ENCODE peak calls at places on chromosome 3, in eight cellular contexts. M is AG04450, Q is cardiac muscle cell, D is IMR-90, X is spleen, Z is body of pancreas, T is fibroblast of lung, F is heart right ventricle. U is an unnamed sample. For H3K9me3, the result is how much of the 10 kb centered on the place peaks cover.

GRCh38 chr3:72993391-72993790 is 3.2 kb upstream of the PPP4R2 start:
- DNase-seq in Z (no peak), M (no peak), X (no peak), T (no peak), D (no peak), F (no peak), Q (no peak), U (no peak)

GRCh38 chr3:134357914-134358811 is 16.1 kb downstream of the AMOTL2 start:
- DNase-seq in M (peak), T (peak), D (peak), Z (peak), F (no peak), X (peak), Q (peak), U (no peak)

GRCh38 chr3:167166594-167167253 is 213.4 kb downstream of the ZBBX start:
- DNase-seq in Z (peak), X (no peak), T (peak), M (no peak), Q (no peak), F (peak), D (no peak), U (no peak)

GRCh38 chr3:157442729-157443128 is 6.1 kb downstream of the PTX3 start:
- DNase-seq in D (peak), T (peak), F (no peak), M (no peak), X (no peak), Q (peak), Z (peak), U (no peak)

GRCh38 chr3:153783106-153783505 is 338.1 kb upstream of the ARHGEF26 start:
- DNase-seq in F (no peak), T (no peak), M (no peak), Q (peak), X (no peak), D (no peak), Z (no peak), U (no peak)

GRCh38 chr3:178583963-178584575 is 47.8 kb downstream of the KCNMB2 start:
- DNase-seq in T (no peak), M (no peak), X (no peak), F (no peak), D (no peak), Q (no peak), Z (no peak), U (no peak)

GRCh38 chr3:4979401-4980228 is at the start of gene BHLHE40:
- DNase-seq in F (no peak), Z (peak), Q (peak), T (no peak), M (no peak), D (no peak), X (peak), U (peak)

GRCh38 chr3:8319935-8320634 is 181.5 kb upstream of the LMCD1 start:
- DNase-seq in T (peak), Q (peak), Z (no peak), F (no peak), X (no peak), D (peak), M (peak), U (no peak)

GRCh38 chr3:194974468-194975135 is 288.9 kb downstream of the FAM43A start:
- DNase-seq in M (no peak), Q (no peak), T (no peak), Z (no peak), X (no peak), F (no peak), D (no peak), U (no peak)

GRCh38 chr3:112228786-112229185 is 65.2 kb downstream of the SLC9C1 start:
- DNase-seq in M (no peak), Q (no peak), F (no peak), Z (no peak), X (no peak), D (no peak), T (no peak), U (no peak)
- H3K9me3 ChIP-seq in M (under half), Q (under half), F (under half), Z (under half), X (under half), D (under half), T (under half), U (under half)

DNA sequence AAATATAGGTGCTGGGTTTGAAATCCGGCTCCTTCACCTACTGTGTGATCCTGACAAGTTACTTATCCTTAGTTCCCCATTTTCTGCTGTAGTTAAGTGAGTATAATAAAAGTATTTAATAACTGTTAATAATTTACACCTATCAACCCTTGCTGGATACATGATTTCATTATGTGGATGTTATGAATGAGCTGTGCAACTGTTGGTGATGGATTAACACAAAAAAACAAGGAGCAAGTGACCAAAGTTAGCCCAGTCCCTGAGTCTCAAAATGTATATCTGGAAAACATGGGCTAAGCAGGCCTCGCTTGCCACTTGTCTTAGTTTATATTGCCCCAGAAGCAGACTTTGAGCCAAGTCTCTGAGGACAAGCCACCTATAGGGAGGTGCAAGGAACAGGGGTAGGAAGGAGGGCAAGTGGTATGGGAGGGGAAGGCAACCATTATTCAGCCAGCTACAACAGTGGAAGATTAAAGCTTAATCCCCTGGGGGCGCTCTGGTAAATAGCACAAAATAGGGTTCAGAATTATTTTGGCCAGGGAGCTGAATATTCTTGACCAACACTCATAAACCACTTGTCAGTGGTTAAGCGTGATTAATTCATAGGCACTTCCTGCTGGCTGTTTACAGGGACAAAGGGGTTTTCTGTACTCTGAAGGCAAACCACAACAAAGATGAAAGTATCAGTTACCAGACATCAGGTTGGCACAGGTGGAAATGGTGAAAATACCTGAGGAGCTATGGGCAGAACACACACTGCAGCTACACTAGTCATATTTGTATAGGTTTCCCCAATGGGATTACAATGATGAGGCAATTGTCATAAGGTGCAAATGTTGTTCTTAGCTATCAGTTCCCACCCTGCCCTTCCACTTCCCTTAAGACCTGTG is 76.2 kb downstream of the TRIM42 start:
- DNase-seq in Q (no peak), F (no peak), M (no peak), T (peak), X (no peak), D (no peak), Z (no peak), U (no peak)
- TF ChIP-seq CTCF in Q (no peak), F (no peak), M (no peak), T (no peak), X (no peak), D (no peak), Z (no peak), U (no peak)

GRCh38 chr3:173938159-173938558 is 540.6 kb downstream of the NLGN1 start:
- DNase-seq in M (no peak), D (peak), T (peak), X (no peak), F (no peak), Q (peak), Z (no peak), U (no peak)

GRCh38 chr3:173930251-173930650 is 532.7 kb downstream of the NLGN1 start:
- DNase-seq in F (no peak), X (no peak), Z (no peak), M (no peak), T (no peak), D (no peak), Q (no peak), U (no peak)

GRCh38 chr3:173932624-173933023 is 535.1 kb downstream of the NLGN1 start:
- DNase-seq in X (no peak), Q (peak), M (no peak), Z (no peak), T (peak), D (peak), F (no peak), U (no peak)

DNA sequence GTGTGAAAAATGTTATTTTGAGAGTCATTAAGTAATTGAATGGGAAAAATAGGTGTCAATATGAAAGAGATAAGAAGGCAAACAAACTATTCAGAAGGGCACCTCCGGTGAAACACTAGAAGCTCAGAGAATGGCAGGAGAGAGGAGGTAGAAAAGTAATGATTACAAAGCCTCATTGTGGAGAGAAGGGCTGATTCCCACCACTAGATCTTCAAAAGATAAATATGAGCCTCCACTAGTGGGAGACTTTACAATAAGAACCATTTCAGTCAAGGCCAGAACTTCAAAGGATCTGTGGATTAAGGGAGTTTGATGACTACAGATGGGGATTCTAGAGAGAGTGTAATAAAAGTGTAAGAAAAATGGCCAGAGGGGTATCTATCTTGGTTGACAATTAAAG is 535.6 kb downstream of the NLGN1 start:
- DNase-seq in M (no peak), X (no peak), Q (no peak), F (no peak), D (no peak), Z (no peak), T (no peak), U (no peak)
- H3K9me3 ChIP-seq in M (under half), X (under half), Q (under half), F (under half), D (under half), Z (under half), T (under half), U (under half)

DNA sequence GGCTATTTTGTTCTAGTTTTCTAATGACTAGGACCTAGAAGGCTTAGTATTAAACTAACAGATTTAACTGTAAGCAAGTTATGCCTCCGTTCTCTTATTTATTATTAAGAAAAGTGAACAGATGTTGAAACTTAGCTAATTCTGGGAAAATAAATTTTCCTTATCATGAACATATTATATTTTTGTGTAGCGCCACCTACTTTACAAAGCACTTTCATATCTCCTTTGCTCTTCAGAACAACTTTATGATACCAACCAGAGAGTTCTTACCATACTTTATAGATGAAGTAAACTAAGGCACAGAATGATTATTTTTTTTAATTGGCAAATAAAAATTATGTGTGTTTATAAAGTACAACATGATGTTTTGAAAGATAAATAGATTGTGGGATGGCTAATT is 59.4 kb downstream of the NME9 start:
- DNase-seq in F (no peak), Q (no peak), T (no peak), D (no peak), M (no peak), Z (no peak), X (no peak), U (no peak)
- TF ChIP-seq CTCF in F (no peak), Q (no peak), T (no peak), D (peak), M (no peak), Z (no peak), X (no peak), U (no peak)

GRCh38 chr3:159026510-159026909 is 224.7 kb downstream of the MFSD1 start:
- DNase-seq in X (no peak), T (no peak), F (no peak), M (no peak), Z (no peak), D (no peak), Q (no peak), U (no peak)
- H3K9me3 ChIP-seq in X (under half), T (under half), F (under half), M (under half), Z (under half), D (under half), Q (under half), U (under half)

GRCh38 chr3:13937131-13937530 is 57.3 kb upstream of the WNT7A start:
- DNase-seq in F (no peak), X (no peak), T (no peak), Z (no peak), M (no peak), D (no peak), Q (no peak), U (no peak)

GRCh38 chr3:13934315-13934714 is 54.4 kb upstream of the WNT7A start:
- DNase-seq in Z (no peak), Q (no peak), T (no peak), M (no peak), D (no peak), F (no peak), X (no peak), U (no peak)

GRCh38 chr3:13934813-13935212 is 54.9 kb upstream of the WNT7A start:
- DNase-seq in Z (no peak), M (no peak), F (no peak), X (no peak), Q (no peak), T (no peak), D (no peak), U (no peak)

GRCh38 chr3:13932578-13933295 is 52.9 kb upstream of the WNT7A start:
- DNase-seq in D (no peak), T (no peak), M (no peak), Z (no peak), Q (peak), F (peak), X (no peak), U (no peak)

GRCh38 chr3:13935494-13936094 is 55.7 kb upstream of the WNT7A start:
- DNase-seq in M (no peak), X (no peak), T (no peak), F (no peak), D (no peak), Q (no peak), Z (no peak), U (no peak)
- TF ChIP-seq CTCF in M (no peak), X (no peak), T (no peak), F (no peak), D (no peak), Q (no peak), Z (no peak), U (no peak)

DNA sequence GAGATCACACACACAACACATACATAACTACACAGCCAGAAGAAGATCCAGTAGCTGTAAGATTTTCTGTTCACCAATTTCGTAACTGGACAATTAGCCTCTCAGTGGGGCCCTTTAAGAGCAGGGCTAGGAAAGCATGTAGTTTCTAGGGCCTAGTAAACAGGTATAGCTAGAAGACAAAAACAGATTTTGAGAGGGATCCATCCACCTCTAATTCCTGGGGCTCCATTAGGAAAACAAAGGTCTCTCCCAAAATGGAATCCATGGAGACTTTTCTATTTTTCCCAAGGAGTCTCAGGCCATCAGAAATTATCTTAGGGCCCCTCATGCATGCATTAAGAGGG is 10.5 kb downstream of the KIF15 start:
- DNase-seq in Z (no peak), F (no peak), Q (no peak), T (no peak), M (no peak), X (no peak), D (no peak), U (no peak)
- H3K9me3 ChIP-seq in Z (under half), F (under half), Q (under half), T (under half), M (under half), X (under half), D (under half), U (under half)

GRCh38 chr3:117104792-117105191 is 395.2 kb downstream of the TUSC7 start:
- DNase-seq in Q (no peak), X (no peak), F (no peak), D (peak), Z (no peak), T (peak), M (peak), U (no peak)

GRCh38 chr3:117102441-117102840 is 392.9 kb downstream of the TUSC7 start:
- DNase-seq in T (no peak), X (no peak), D (peak), Q (no peak), F (no peak), M (no peak), Z (no peak), U (no peak)

GRCh38 chr3:117104381-117104780 is 394.8 kb downstream of the TUSC7 start:
- DNase-seq in F (no peak), T (no peak), D (no peak), Q (no peak), X (no peak), M (no peak), Z (no peak), U (no peak)

GRCh38 chr3:117101697-117102096 is 392.1 kb downstream of the TUSC7 start:
- DNase-seq in Z (no peak), M (no peak), T (no peak), D (no peak), F (no peak), X (no peak), Q (no peak), U (no peak)

DNA sequence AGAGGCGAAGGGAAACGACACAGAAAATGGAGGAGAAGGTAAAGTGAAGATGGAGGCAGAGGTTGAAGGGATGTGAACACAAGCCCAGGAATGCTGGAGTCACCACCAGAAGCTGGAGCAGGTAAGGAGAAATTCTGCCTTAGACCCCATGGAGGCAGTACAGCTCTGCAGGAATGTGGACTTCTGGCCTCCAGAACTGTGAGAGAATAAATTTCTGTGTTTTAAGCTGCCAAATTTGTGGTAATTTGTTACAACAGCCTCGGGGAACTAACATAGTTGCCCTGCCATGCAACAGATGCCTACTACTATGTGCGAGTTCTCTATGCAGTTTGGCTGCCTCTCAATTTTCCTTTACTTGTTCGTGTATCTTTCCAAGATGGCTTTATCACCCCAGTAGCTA is 394.1 kb downstream of the TUSC7 start:
- DNase-seq in Z (no peak), T (no peak), X (no peak), F (no peak), Q (no peak), D (no peak), M (no peak), U (no peak)
- TF ChIP-seq CTCF in Z (no peak), T (no peak), X (no peak), F (no peak), Q (no peak), D (no peak), M (peak), U (no peak)